ENCODE peak calls at places on chromosomes 13 and 19, in seven cellular contexts. U, L, E, X, H, F and D are unnamed samples.

GRCh38 chr13:92307752-92308151 is 909.3 kb downstream of the GPC5 start:
- DNase-seq in U (no peak), L (no peak), E (no peak), X (no peak), H (no peak), F (no peak), D (no peak)

GRCh38 chr19:48448563-48448962 is 2.8 kb downstream of the GRWD1 start:
- DNase-seq in U (no peak), L (no peak), E (no peak), X (no peak), H (peak; percentile 39), F (no peak), D (no peak)

GRCh38 chr19:40084948-40085347 is 5.8 kb downstream of the ZNF780A start:
- DNase-seq in U (no peak), L (no peak), E (peak; percentile 46), X (no peak), H (no peak), F (no peak), D (no peak)

GRCh38 chr13:48731957-48732569 is 78.3 kb downstream of the CYSLTR2 start:
- DNase-seq in U (peak; percentile 28), L (no peak), E (peak; percentile 61), X (no peak), H (no peak), F (peak; percentile 56), D (no peak)

GRCh38 chr19:47598407-47599349 is 10.3 kb upstream of the BICRA start:
- DNase-seq in U (no peak), L (peak; percentile 94), E (peak; percentile 97), X (no peak), H (peak; percentile 94), F (peak; percentile 87), D (peak; percentile 92)

GRCh38 chr19:10461047-10461949 is 41.0 kb downstream of the PDE4A start:
- DNase-seq in U (peak; percentile 78), L (peak; percentile 99), E (peak; percentile 90), X (peak; percentile 44), H (peak; percentile 99), F (no peak), D (peak; percentile 81)

GRCh38 chr19:16898306-16899015 is 9.7 kb downstream of the F2RL3 start:
- DNase-seq in U (no peak), L (no peak), E (no peak), X (no peak), H (peak; percentile 65), F (no peak), D (no peak)

GRCh38 chr19:49356382-49356781 is 5.8 kb downstream of the TEAD2 start:
- DNase-seq in U (no peak), L (no peak), E (peak; percentile 11), X (no peak), H (peak; percentile 30), F (no peak), D (no peak)

GRCh38 chr13:22749626-22750025 is 431.2 kb upstream of the SGCG start:
- DNase-seq in U (no peak), L (no peak), E (no peak), X (no peak), H (no peak), F (no peak), D (no peak)

GRCh38 chr19:55590621-55591020 is 8.7 kb downstream of the FIZ1 start:
- DNase-seq in U (no peak), L (peak; percentile 46), E (no peak), X (no peak), H (peak; percentile 80), F (peak; percentile 13), D (no peak)